ENCODE peak calls at places on chromosomes 3 and 15, in five cellular contexts. W is GM23248, X is H1, N is mammary epithelial cell, U is endothelial cell of umbilical vein. G is an unnamed sample.

GRCh38 chr3:126449621-126450051 is 26.1 kb downstream of the ZXDC start:
- DNase-seq in W (no peak), X (no peak), N (no peak), U (no peak), G (no peak)

GRCh38 chr3:184466413-184466960 is 86.6 kb downstream of the CHRD start:
- DNase-seq in W (peak), X (no peak), N (no peak), U (peak), G (peak)

GRCh38 chr15:85764649-85765277 is 30.0 kb downstream of the KLHL25 start:
- DNase-seq in W (peak), X (no peak), N (peak), U (no peak), G (no peak)

GRCh38 chr3:37862219-37862711 is 585 bp downstream of the CTDSPL start:
- DNase-seq in W (peak), X (peak), N (no peak), U (no peak), G (peak)

GRCh38 chr15:63065262-63066234 is 23.0 kb downstream of the TPM1 start:
- DNase-seq in W (peak), X (no peak), N (no peak), U (no peak), G (no peak)

GRCh38 chr3:17643691-17644090 is 98.7 kb downstream of the TBC1D5 start:
- DNase-seq in W (peak), X (no peak), N (no peak), U (no peak), G (no peak)

GRCh38 chr3:65904016-65904415 is 134.7 kb downstream of the MAGI1 start:
- DNase-seq in W (no peak), X (no peak), N (no peak), U (no peak), G (no peak)

GRCh38 chr3:18758047-18758704 is 333.0 kb upstream of the SATB1 start:
- DNase-seq in W (peak), X (no peak), N (peak), U (no peak), G (peak)

GRCh38 chr3:64260391-64260790 is 35.1 kb upstream of the PRICKLE2 start:
- DNase-seq in W (no peak), X (no peak), N (no peak), U (no peak), G (no peak)

GRCh38 chr15:36335659-36336058 is 243.8 kb upstream of the CDIN1 start:
- DNase-seq in W (no peak), X (no peak), N (no peak), U (no peak), G (no peak)

GRCh38 chr15:34437687-34438086 is at the start of gene GOLGA8A:
- DNase-seq in W (peak), X (peak), N (peak), U (peak), G (peak)

GRCh38 chr15:61383421-61383820 is 154.3 kb upstream of the RORA start:
- DNase-seq in W (peak), X (no peak), N (peak), U (no peak), G (no peak)

GRCh38 chr3:58672451-58672850 is 5.9 kb upstream of the FAM3D start:
- DNase-seq in W (no peak), X (no peak), N (no peak), U (no peak), G (no peak)

GRCh38 chr3:44988073-44988472 is 12.0 kb downstream of the EXOSC7 start:
- DNase-seq in W (peak), X (no peak), N (no peak), U (no peak), G (no peak)

GRCh38 chr15:27214032-27214431 is 243.1 kb downstream of the GABRG3 start:
- DNase-seq in W (no peak), X (no peak), N (no peak), U (no peak), G (no peak)

GRCh38 chr3:170745211-170745718 is 124.7 kb downstream of the RPL22L1 start:
- DNase-seq in W (peak), X (no peak), N (peak), U (peak), G (no peak)

GRCh38 chr15:75842722-75843617 is at the start of gene UBE2Q2:
- DNase-seq in W (peak), X (peak), N (peak), U (peak), G (peak)

GRCh38 chr3:139388961-139389551 is 391 bp downstream of the COPB2 start:
- DNase-seq in W (peak), X (no peak), N (no peak), U (no peak), G (peak)

GRCh38 chr3:18153571-18154173 is 271.5 kb downstream of the SATB1 start:
- DNase-seq in W (peak), X (no peak), N (peak), U (no peak), G (peak)

GRCh38 chr3:106473576-106474506 is 605.0 kb upstream of the CBLB start:
- DNase-seq in W (peak), X (no peak), N (no peak), U (no peak), G (no peak)

GRCh38 chr15:74621546-74621920 is 5.9 kb downstream of the CLK3 start:
- DNase-seq in W (no peak), X (no peak), N (no peak), U (no peak), G (no peak)

GRCh38 chr3:135456182-135456790 is 509.2 kb upstream of the PPP2R3A start:
- DNase-seq in W (no peak), X (peak), N (no peak), U (no peak), G (peak)

GRCh38 chr15:64846246-64846645 is 4.5 kb downstream of the PLEKHO2 start:
- DNase-seq in W (no peak), X (no peak), N (no peak), U (no peak), G (no peak)

GRCh38 chr15:91849180-91849579 is 4.3 kb upstream of the SLCO3A1 start:
- DNase-seq in W (no peak), X (no peak), N (no peak), U (no peak), G (no peak)

GRCh38 chr3:192917508-192918274 is at the start of gene MB21D2:
- DNase-seq in W (peak), X (peak), N (peak), U (peak), G (peak)
- H3K9ac ChIP-seq in W (peak), X (peak), N (peak), U (peak), G (peak)

GRCh38 chr3:147396709-147397046 is 9.7 kb downstream of the ZIC4 start:
- DNase-seq in W (no peak), X (no peak), N (no peak), U (no peak), G (no peak)
- H3K4me3 ChIP-seq in W (no peak), X (peak), N (no peak), U (no peak), G (peak)

GRCh38 chr3:14179795-14180194 is 1.2 kb downstream of the LSM3 start:
- DNase-seq in W (no peak), X (no peak), N (no peak), U (no peak), G (no peak)

GRCh38 chr3:14181253-14181652 is 2.6 kb downstream of the LSM3 start:
- DNase-seq in W (no peak), X (no peak), N (no peak), U (no peak), G (no peak)

GRCh38 chr3:14178247-14179113 is at the start of the genes LSM3 and XPC:
- DNase-seq in W (peak), X (peak), N (peak), U (peak), G (peak)

GRCh38 chr3:14177580-14178246 is 688 bp downstream of the XPC start:
- DNase-seq in W (no peak), X (no peak), N (no peak), U (no peak), G (no peak)

GRCh38 chr3:14179114-14179465 is 473 bp downstream of the LSM3 start:
- DNase-seq in W (no peak), X (no peak), N (no peak), U (peak), G (no peak)
- H3K9ac ChIP-seq in W (peak), X (peak), N (peak), U (peak), G (peak)

DNA sequence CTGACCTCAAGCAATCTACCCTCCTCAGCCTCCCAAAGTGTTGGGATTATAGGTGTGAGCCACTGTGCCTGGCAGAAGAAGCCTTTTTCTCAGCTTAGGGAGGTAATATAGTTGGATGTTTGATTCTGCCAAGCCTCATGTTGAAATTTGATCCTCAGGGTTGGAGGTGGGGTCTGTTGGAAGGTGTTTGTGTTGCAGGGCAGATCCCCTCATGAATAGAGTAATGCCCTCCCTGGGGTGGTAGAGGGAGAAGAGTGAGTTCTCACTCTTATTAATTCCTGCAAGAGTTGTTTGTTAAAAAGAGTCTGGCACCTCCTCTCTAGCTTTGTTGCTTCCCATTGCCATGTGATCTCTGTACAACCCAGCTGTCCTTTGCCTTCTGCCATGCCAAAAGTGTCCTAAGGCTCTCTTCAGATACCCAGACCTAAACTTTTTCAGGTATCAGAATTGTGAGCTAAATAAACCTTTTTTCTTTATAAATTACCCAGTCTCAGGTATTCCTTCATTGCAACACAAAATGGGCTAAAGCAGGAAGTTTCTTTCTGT is 16.4 kb downstream of the NECTIN3 start:
- DNase-seq in W (no peak), X (no peak), N (no peak), U (no peak), G (peak)
- H3K4me3 ChIP-seq in W (no peak), X (peak), N (no peak), U (no peak), G (peak)

GRCh38 chr15:50135123-50135541 is 16.1 kb upstream of the ATP8B4 start:
- DNase-seq in W (peak), X (no peak), N (no peak), U (no peak), G (no peak)
- H3K9ac ChIP-seq in W (peak), X (no peak), N (no peak), U (no peak), G (no peak)

GRCh38 chr3:194141415-194142155 is 5.6 kb downstream of the HES1 start:
- DNase-seq in W (peak), X (peak), N (peak), U (peak), G (peak)
- H3K4me3 ChIP-seq in W (peak), X (peak), N (peak), U (no peak), G (peak)

G was measured in neural progenitor cell.